ENCODE peak calls at places on chromosomes 3 and 15, in six cellular contexts. I, H, N, E, Q and K are unnamed samples.

GRCh38 chr15:57056357-57056756 is 137.9 kb downstream of the TCF12 start:
- DNase-seq in I (no peak), H (no peak), N (no peak), E (no peak), Q (no peak), K (no peak)

GRCh38 chr3:122353901-122354401 is 28.9 kb downstream of the CSTA start:
- DNase-seq in I (no peak), H (no peak), N (no peak), E (no peak), Q (no peak), K (no peak)

GRCh38 chr15:62059818-62060115 is 480 bp downstream of the VPS13C start:
- DNase-seq in I (peak), H (peak), N (no peak), E (peak), Q (peak), K (peak)

GRCh38 chr15:70259030-70259424 is 161.3 kb upstream of the TLE3 start:
- DNase-seq in I (peak), H (peak), N (no peak), E (peak), Q (peak), K (peak)

GRCh38 chr3:122984007-122984406 is 43.6 kb downstream of the SEMA5B start:
- DNase-seq in I (no peak), H (no peak), N (no peak), E (no peak), Q (no peak), K (no peak)

GRCh38 chr3:57484563-57484962 is 59.6 kb downstream of the DNAH12 start:
- DNase-seq in I (no peak), H (no peak), N (no peak), E (no peak), Q (no peak), K (no peak)

GRCh38 chr3:136604961-136605360 is 147.2 kb downstream of the STAG1 start:
- DNase-seq in I (no peak), H (no peak), N (no peak), E (no peak), Q (peak), K (no peak)

GRCh38 chr15:71811752-71812735 is 1.7 kb downstream of the NR2E3 start:
- DNase-seq in I (no peak), H (no peak), N (no peak), E (no peak), Q (no peak), K (no peak)

GRCh38 chr15:75061272-75061671 is 37.9 kb downstream of the PPCDC start:
- DNase-seq in I (no peak), H (no peak), N (no peak), E (no peak), Q (peak), K (no peak)

GRCh38 chr3:39154323-39155021 is 1.1 kb upstream of the CSRNP1 start:
- DNase-seq in I (peak), H (no peak), N (no peak), E (no peak), Q (no peak), K (no peak)

GRCh38 chr15:42704492-42704926 is 32.4 kb downstream of the CDAN1 start:
- DNase-seq in I (peak), H (no peak), N (peak), E (peak), Q (peak), K (peak)

GRCh38 chr3:133833880-133834620 is 28.4 kb downstream of the SRPRB start:
- DNase-seq in I (no peak), H (no peak), N (no peak), E (no peak), Q (no peak), K (no peak)

GRCh38 chr3:10941972-10942371 is 50.6 kb upstream of the SLC6A1 start:
- DNase-seq in I (no peak), H (no peak), N (no peak), E (peak), Q (no peak), K (no peak)

GRCh38 chr3:48456466-48456865 is 9.9 kb downstream of the ATRIP start:
- DNase-seq in I (no peak), H (no peak), N (no peak), E (no peak), Q (no peak), K (no peak)

GRCh38 chr3:192917258-192917507 is 473 bp downstream of the MB21D2 start:
- DNase-seq in I (peak), H (no peak), N (no peak), E (no peak), Q (no peak), K (no peak)

GRCh38 chr3:38566215-38566528 is 70.0 kb downstream of the EXOG start:
- DNase-seq in I (no peak), H (peak), N (no peak), E (no peak), Q (no peak), K (no peak)

GRCh38 chr15:85379403-85380131 is 836 bp upstream of the AKAP13 start:
- DNase-seq in I (peak), H (no peak), N (no peak), E (peak), Q (peak), K (peak)

GRCh38 chr3:161310649-161311423 is 60.5 kb downstream of the SPTSSB start:
- DNase-seq in I (no peak), H (no peak), N (no peak), E (peak), Q (no peak), K (no peak)

GRCh38 chr15:67249830-67250229 is 4.6 kb downstream of the AAGAB start:
- DNase-seq in I (no peak), H (no peak), N (no peak), E (no peak), Q (no peak), K (no peak)

GRCh38 chr15:55549305-55549704 is 38.8 kb downstream of the PYGO1 start:
- DNase-seq in I (no peak), H (no peak), N (no peak), E (no peak), Q (no peak), K (no peak)

GRCh38 chr3:56981445-56982230 is 78.8 kb upstream of the SPATA12 start:
- DNase-seq in I (no peak), H (no peak), N (no peak), E (no peak), Q (no peak), K (no peak)

GRCh38 chr15:64792282-64792681 is 16.9 kb upstream of the RBPMS2 start:
- DNase-seq in I (no peak), H (no peak), N (no peak), E (no peak), Q (no peak), K (no peak)

GRCh38 chr3:52172262-52172757 is 18.1 kb upstream of the POC1A start:
- DNase-seq in I (no peak), H (no peak), N (no peak), E (no peak), Q (no peak), K (no peak)

GRCh38 chr15:78950906-78951840 is 6.3 kb upstream of the CTSH start:
- DNase-seq in I (no peak), H (no peak), N (no peak), E (no peak), Q (peak), K (no peak)

GRCh38 chr3:55488398-55489055 is 1.4 kb upstream of the WNT5A start:
- DNase-seq in I (peak), H (peak), N (peak), E (no peak), Q (peak), K (peak)

GRCh38 chr3:71498053-71498452 is 85.5 kb downstream of the FOXP1 start:
- DNase-seq in I (no peak), H (no peak), N (no peak), E (no peak), Q (no peak), K (no peak)

GRCh38 chr15:42384597-42384996 is 25.3 kb downstream of the CAPN3 start:
- DNase-seq in I (no peak), H (no peak), N (no peak), E (no peak), Q (no peak), K (no peak)

GRCh38 chr3:62135731-62136130 is 237.6 kb downstream of the FEZF2 start:
- DNase-seq in I (no peak), H (no peak), N (no peak), E (no peak), Q (no peak), K (no peak)